ENCODE peak calls at places on chromosomes 5 and 9, in five cellular contexts. One of them, this sample, is unnamed.

GRCh38 chr9:16515879-16516289 is 354.6 kb downstream of the BNC2 start:
- DNase-seq in colonic mucosa: no peak
- DNase-seq in omental fat pad: no peak
- DNase-seq in IMR-90: peak; percentile 84
- DNase-seq in endothelial cell: peak; percentile 16
- DNase-seq in this sample: no peak

GRCh38 chr9:8858250-8859161 is 1058.9 kb upstream of the DMAC1 start:
- DNase-seq in colonic mucosa: peak; percentile 58
- DNase-seq in omental fat pad: no peak
- DNase-seq in IMR-90: no peak
- DNase-seq in endothelial cell: peak; percentile 8
- DNase-seq in this sample: no peak

GRCh38 chr5:50415912-50416311 is 25.2 kb downstream of the EMB start:
- DNase-seq in colonic mucosa: no peak
- DNase-seq in omental fat pad: no peak
- DNase-seq in IMR-90: no peak
- DNase-seq in endothelial cell: no peak
- DNase-seq in this sample: no peak

GRCh38 chr5:131423056-131423455 is 159.2 kb downstream of the CDC42SE2 start:
- DNase-seq in colonic mucosa: no peak
- DNase-seq in omental fat pad: no peak
- DNase-seq in IMR-90: peak; percentile 27
- DNase-seq in endothelial cell: peak; percentile 9
- DNase-seq in this sample: no peak

GRCh38 chr9:5488616-5489015 is 21.7 kb upstream of the PDCD1LG2 start:
- DNase-seq in colonic mucosa: no peak
- DNase-seq in omental fat pad: no peak
- DNase-seq in IMR-90: peak; percentile 23
- DNase-seq in endothelial cell: no peak
- DNase-seq in this sample: no peak

GRCh38 chr9:82206490-82206889 is 217.9 kb downstream of the SPATA31D1 start:
- DNase-seq in colonic mucosa: no peak
- DNase-seq in omental fat pad: no peak
- DNase-seq in IMR-90: no peak
- DNase-seq in endothelial cell: no peak
- DNase-seq in this sample: no peak

GRCh38 chr9:83706703-83707517 is 848 bp downstream of the UBQLN1 start:
- DNase-seq in colonic mucosa: peak; percentile 38
- DNase-seq in omental fat pad: peak; percentile 27
- DNase-seq in IMR-90: peak; percentile 19
- DNase-seq in endothelial cell: peak; percentile 80
- DNase-seq in this sample: peak; percentile 50

GRCh38 chr9:82295177-82295576 is 306.6 kb downstream of the SPATA31D1 start:
- DNase-seq in colonic mucosa: no peak
- DNase-seq in omental fat pad: no peak
- DNase-seq in IMR-90: no peak
- DNase-seq in endothelial cell: no peak
- DNase-seq in this sample: no peak

GRCh38 chr9:1009101-1009707 is 32.7 kb downstream of the DMRT3 start:
- DNase-seq in colonic mucosa: peak; percentile 86
- DNase-seq in omental fat pad: peak; percentile 57
- DNase-seq in IMR-90: peak; percentile 60
- DNase-seq in endothelial cell: peak; percentile 90
- DNase-seq in this sample: peak; percentile 82

GRCh38 chr9:113581865-113582697 is 118.6 kb downstream of the RGS3 start:
- DNase-seq in colonic mucosa: peak; percentile 82
- DNase-seq in omental fat pad: no peak
- DNase-seq in IMR-90: peak; percentile 84
- DNase-seq in endothelial cell: no peak
- DNase-seq in this sample: no peak

GRCh38 chr9:136546697-136547481 is 1.0 kb upstream of the NOTCH1 start:
- DNase-seq in colonic mucosa: peak; percentile 78
- DNase-seq in omental fat pad: no peak
- DNase-seq in IMR-90: peak; percentile 35
- DNase-seq in endothelial cell: no peak
- DNase-seq in this sample: no peak

GRCh38 chr5:68193481-68194036 is 22.0 kb upstream of the PIK3R1 start:
- DNase-seq in colonic mucosa: no peak
- DNase-seq in omental fat pad: no peak
- DNase-seq in IMR-90: no peak
- DNase-seq in endothelial cell: no peak
- DNase-seq in this sample: no peak

GRCh38 chr5:158838788-158839187 is 260.9 kb downstream of the EBF1 start:
- DNase-seq in colonic mucosa: no peak
- DNase-seq in omental fat pad: no peak
- DNase-seq in IMR-90: no peak
- DNase-seq in endothelial cell: no peak
- DNase-seq in this sample: no peak

GRCh38 chr5:159324097-159324760 is 6.1 kb downstream of the IL12B start:
- DNase-seq in colonic mucosa: no peak
- DNase-seq in omental fat pad: no peak
- DNase-seq in IMR-90: peak; percentile 90
- DNase-seq in endothelial cell: no peak
- DNase-seq in this sample: no peak

GRCh38 chr5:74974451-74975089 is 77.8 kb downstream of the GCNT4 start:
- DNase-seq in colonic mucosa: no peak
- DNase-seq in omental fat pad: no peak
- DNase-seq in IMR-90: no peak
- DNase-seq in endothelial cell: no peak
- DNase-seq in this sample: no peak

GRCh38 chr9:23674016-23674585 is 151.9 kb downstream of the ELAVL2 start:
- DNase-seq in colonic mucosa: no peak
- DNase-seq in omental fat pad: no peak
- DNase-seq in IMR-90: no peak
- DNase-seq in endothelial cell: no peak
- DNase-seq in this sample: no peak

GRCh38 chr5:93243481-93243880 is 337.5 kb downstream of the NR2F1-AS1 start:
- DNase-seq in colonic mucosa: no peak
- DNase-seq in omental fat pad: no peak
- DNase-seq in IMR-90: no peak
- DNase-seq in endothelial cell: no peak
- DNase-seq in this sample: no peak

GRCh38 chr5:67182406-67182805 is 14.2 kb downstream of the CD180 start:
- DNase-seq in colonic mucosa: no peak
- DNase-seq in omental fat pad: peak; percentile 34
- DNase-seq in IMR-90: peak; percentile 89
- DNase-seq in endothelial cell: no peak
- DNase-seq in this sample: no peak

GRCh38 chr9:14428781-14429230 is 114.9 kb upstream of the NFIB start:
- DNase-seq in colonic mucosa: peak; percentile 64
- DNase-seq in omental fat pad: peak; percentile 82
- DNase-seq in IMR-90: peak; percentile 69
- DNase-seq in endothelial cell: peak; percentile 83
- DNase-seq in this sample: peak; percentile 72

GRCh38 chr9:91028166-91028827 is 226.7 kb downstream of the SYK start:
- DNase-seq in colonic mucosa: no peak
- DNase-seq in omental fat pad: no peak
- DNase-seq in IMR-90: no peak
- DNase-seq in endothelial cell: no peak
- DNase-seq in this sample: no peak

GRCh38 chr5:156021866-156022265 is 305.1 kb upstream of the SGCD start:
- DNase-seq in colonic mucosa: no peak
- DNase-seq in omental fat pad: no peak
- DNase-seq in IMR-90: no peak
- DNase-seq in endothelial cell: no peak
- DNase-seq in this sample: no peak

GRCh38 chr5:166845044-166845443 is 1446.4 kb upstream of the WWC1 start:
- DNase-seq in colonic mucosa: no peak
- DNase-seq in omental fat pad: no peak
- DNase-seq in IMR-90: no peak
- DNase-seq in endothelial cell: peak; percentile 41
- DNase-seq in this sample: peak; percentile 30

GRCh38 chr9:135973276-135974219 is 12.4 kb upstream of the UBAC1 start:
- DNase-seq in colonic mucosa: no peak
- DNase-seq in omental fat pad: no peak
- DNase-seq in IMR-90: no peak
- DNase-seq in endothelial cell: no peak
- DNase-seq in this sample: no peak

GRCh38 chr9:128055222-128056040 is 11.7 kb downstream of the NAIF1 start:
- DNase-seq in colonic mucosa: no peak
- DNase-seq in omental fat pad: no peak
- DNase-seq in IMR-90: no peak
- DNase-seq in endothelial cell: no peak
- DNase-seq in this sample: no peak

GRCh38 chr5:38871790-38872551 is 26.2 kb downstream of the OSMR start:
- DNase-seq in colonic mucosa: no peak
- DNase-seq in omental fat pad: no peak
- DNase-seq in IMR-90: peak; percentile 100
- DNase-seq in endothelial cell: no peak
- DNase-seq in this sample: no peak

GRCh38 chr5:78162253-78162862 is 132.1 kb downstream of the AP3B1 start:
- DNase-seq in colonic mucosa: no peak
- DNase-seq in omental fat pad: no peak
- DNase-seq in IMR-90: peak; percentile 44
- DNase-seq in endothelial cell: peak; percentile 31
- DNase-seq in this sample: no peak

GRCh38 chr5:78077369-78078068 is 217.0 kb downstream of the AP3B1 start:
- DNase-seq in colonic mucosa: no peak
- DNase-seq in omental fat pad: no peak
- DNase-seq in IMR-90: no peak
- DNase-seq in endothelial cell: no peak
- DNase-seq in this sample: no peak

GRCh38 chr5:35470866-35471265 is 146.8 kb upstream of the SPEF2 start:
- DNase-seq in colonic mucosa: no peak
- DNase-seq in omental fat pad: no peak
- DNase-seq in IMR-90: peak; percentile 13
- DNase-seq in endothelial cell: no peak
- DNase-seq in this sample: no peak

GRCh38 chr9:94779101-94779500 is 52.6 kb downstream of the AOPEP start:
- DNase-seq in colonic mucosa: no peak
- DNase-seq in omental fat pad: no peak
- DNase-seq in IMR-90: no peak
- DNase-seq in endothelial cell: no peak
- DNase-seq in this sample: no peak
- TF ChIP-seq CTCF in colonic mucosa: no peak
- TF ChIP-seq CTCF in omental fat pad: no peak
- TF ChIP-seq CTCF in IMR-90: no peak
- TF ChIP-seq CTCF in endothelial cell: no peak
- TF ChIP-seq CTCF in this sample: no peak

GRCh38 chr5:153831976-153832375 is 206.7 kb downstream of the FAM114A2 start:
- DNase-seq in colonic mucosa: no peak
- DNase-seq in omental fat pad: no peak
- DNase-seq in IMR-90: peak; percentile 49
- DNase-seq in endothelial cell: no peak
- DNase-seq in this sample: no peak

GRCh38 chr5:153824909-153825308 is 213.8 kb downstream of the FAM114A2 start:
- DNase-seq in colonic mucosa: no peak
- DNase-seq in omental fat pad: no peak
- DNase-seq in IMR-90: no peak
- DNase-seq in endothelial cell: no peak
- DNase-seq in this sample: no peak

DNA sequence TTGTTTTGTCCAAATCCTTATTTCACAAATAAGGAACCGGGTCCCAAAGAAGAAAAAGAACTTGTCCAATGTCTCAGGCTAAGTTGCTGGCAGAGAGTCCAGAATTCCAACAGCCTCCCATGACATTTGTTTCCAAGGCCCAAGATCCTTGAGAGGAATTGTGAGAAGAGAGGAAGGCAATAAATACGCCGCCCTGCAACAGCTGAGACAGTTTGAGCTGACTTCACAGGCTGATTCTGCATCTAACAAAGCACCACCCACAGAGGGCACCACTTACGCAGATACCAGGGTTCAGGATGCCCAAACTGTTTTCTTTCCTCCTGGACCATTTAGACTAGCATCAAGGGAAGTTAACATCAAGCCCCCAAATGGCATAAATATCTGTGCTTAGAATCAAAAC is 211.3 kb downstream of the FAM114A2 start:
- DNase-seq in colonic mucosa: no peak
- DNase-seq in omental fat pad: no peak
- DNase-seq in IMR-90: no peak
- DNase-seq in endothelial cell: no peak
- DNase-seq in this sample: no peak
- TF ChIP-seq CTCF in colonic mucosa: no peak
- TF ChIP-seq CTCF in omental fat pad: no peak
- TF ChIP-seq CTCF in IMR-90: peak; percentile 31
- TF ChIP-seq CTCF in endothelial cell: no peak
- TF ChIP-seq CTCF in this sample: no peak

DNA sequence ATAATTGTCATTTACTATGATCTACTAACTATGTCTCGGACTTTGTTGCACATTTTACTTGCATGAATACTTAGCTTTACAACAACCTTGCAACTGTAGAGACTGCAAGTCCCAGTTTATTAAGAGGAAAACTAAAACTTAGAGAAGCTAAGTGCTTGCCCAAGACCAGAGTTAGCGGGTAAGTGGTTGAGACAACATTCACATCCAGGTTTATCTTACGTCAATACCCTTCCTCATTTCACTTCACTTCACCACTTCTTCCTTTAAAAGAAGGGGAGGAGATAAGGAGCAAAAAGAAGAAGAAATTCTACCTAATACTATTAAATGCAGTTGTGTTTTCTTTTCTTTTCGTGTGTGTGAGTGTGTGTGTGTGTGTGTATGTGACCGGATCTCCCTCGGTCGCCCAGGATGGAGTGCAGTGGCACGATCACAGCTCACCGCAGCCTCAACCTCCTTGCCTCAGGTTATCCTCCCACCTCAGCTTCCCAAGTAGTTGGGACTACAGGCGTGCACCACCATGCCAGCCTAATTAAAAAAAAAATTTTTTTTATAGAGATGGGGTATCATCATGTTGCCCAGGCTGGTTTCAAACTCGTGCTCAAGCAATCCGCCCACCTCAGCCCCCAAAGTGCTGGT is 37.4 kb downstream of the MEGF9 start:
- DNase-seq in colonic mucosa: no peak
- DNase-seq in omental fat pad: no peak
- DNase-seq in IMR-90: no peak
- DNase-seq in endothelial cell: no peak
- DNase-seq in this sample: no peak
- TF ChIP-seq CTCF in colonic mucosa: no peak
- TF ChIP-seq CTCF in omental fat pad: no peak
- TF ChIP-seq CTCF in IMR-90: no peak
- TF ChIP-seq CTCF in endothelial cell: no peak
- TF ChIP-seq CTCF in this sample: no peak

GRCh38 chr5:29950416-29951145 is 1242.9 kb upstream of the CDH6 start:
- DNase-seq in colonic mucosa: no peak
- DNase-seq in omental fat pad: no peak
- DNase-seq in IMR-90: no peak
- DNase-seq in endothelial cell: no peak
- DNase-seq in this sample: no peak

GRCh38 chr5:29944327-29944726 is 1249.2 kb upstream of the CDH6 start:
- DNase-seq in colonic mucosa: no peak
- DNase-seq in omental fat pad: no peak
- DNase-seq in IMR-90: no peak
- DNase-seq in endothelial cell: no peak
- DNase-seq in this sample: no peak

DNA sequence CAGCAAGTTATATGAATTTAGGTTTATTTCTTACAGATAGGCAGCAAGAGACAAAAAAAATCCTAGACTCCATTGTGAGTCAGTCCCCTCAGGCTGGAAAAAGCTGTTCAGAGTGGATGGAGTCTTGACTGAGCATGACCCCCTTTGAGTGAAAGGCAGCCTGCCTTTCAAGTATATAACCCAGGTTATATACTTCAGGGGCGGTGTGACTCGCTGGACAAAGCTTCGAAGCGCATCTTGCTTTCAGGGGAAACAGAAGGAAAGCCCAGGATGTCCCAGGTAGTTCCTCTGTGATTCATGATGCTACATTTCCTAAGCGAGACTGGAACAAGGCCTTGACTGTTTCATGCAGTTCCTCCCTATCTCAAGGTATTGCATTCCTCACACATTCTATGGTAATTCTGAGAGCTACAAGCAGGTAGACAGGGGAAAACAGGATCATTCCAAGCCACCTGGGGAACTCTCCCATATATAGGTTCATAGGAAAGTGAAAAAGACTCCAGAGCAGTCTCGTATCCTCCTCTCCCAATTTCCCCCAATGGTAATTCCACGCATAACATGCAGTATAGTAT is 1244.1 kb upstream of the CDH6 start:
- DNase-seq in colonic mucosa: no peak
- DNase-seq in omental fat pad: no peak
- DNase-seq in IMR-90: no peak
- DNase-seq in endothelial cell: no peak
- DNase-seq in this sample: no peak
- TF ChIP-seq CTCF in colonic mucosa: no peak
- TF ChIP-seq CTCF in omental fat pad: no peak
- TF ChIP-seq CTCF in IMR-90: no peak
- TF ChIP-seq CTCF in endothelial cell: no peak
- TF ChIP-seq CTCF in this sample: no peak

This sample was measured in progenitor cell of endocrine pancreas.